ENCODE peak calls at places on chromosome X, in ten cellular contexts. K is uterus, D is fibroblast of mammary gland, P is A549, I is tibial artery, W is H1, H is lung, Y is fibroblast of lung, Z is HL-60, V is right lobe of liver. M is an unnamed sample.

GRCh38 chrX:56968980-56969379 is 26.4 kb downstream of the SPIN3 start:
- DNase-seq in W (no peak), H (no peak), K (no peak), Y (peak), D (no peak), P (no peak), Z (no peak), I (no peak), V (no peak), M (no peak)

GRCh38 chrX:130531066-130531465 is 129.3 kb downstream of the RBMX2 start:
- DNase-seq in H (no peak), P (no peak), D (no peak), V (no peak), I (no peak), Z (no peak), K (no peak), Y (no peak), W (no peak), M (no peak)

GRCh38 chrX:13051529-13052172 is 7.2 kb upstream of the FAM9C start:
- DNase-seq in P (no peak), V (no peak), W (no peak), Z (no peak), I (no peak), K (no peak), H (no peak), Y (peak), D (no peak), M (no peak)

GRCh38 chrX:153913701-153914100 is 9.2 kb downstream of the AVPR2 start:
- DNase-seq in H (no peak), V (no peak), W (no peak), I (no peak), D (no peak), P (no peak), Z (no peak), Y (no peak), K (no peak), M (no peak)

GRCh38 chrX:151713859-151714258 is 2.0 kb upstream of the FATE1 start:
- DNase-seq in D (no peak), Z (no peak), V (peak), H (no peak), P (peak), W (peak), I (no peak), K (no peak), Y (peak), M (peak)

GRCh38 chrX:107398115-107398514 is 51.3 kb upstream of the FRMPD3 start:
- DNase-seq in P (no peak), W (no peak), K (no peak), H (no peak), Y (no peak), I (peak), V (no peak), Z (no peak), D (no peak), M (no peak)

GRCh38 chrX:153865685-153866084 is 20.3 kb downstream of the L1CAM start:
- DNase-seq in D (no peak), P (no peak), Z (no peak), V (no peak), K (no peak), I (no peak), W (no peak), H (no peak), Y (no peak), M (no peak)

GRCh38 chrX:132219343-132219768 is at the start of gene RAP2C:
- DNase-seq in Z (no peak), Y (peak), W (peak), V (peak), D (peak), K (peak), I (peak), H (peak), P (peak), M (peak)

GRCh38 chrX:48516285-48516684 is 5.3 kb upstream of the EBP start:
- DNase-seq in I (no peak), V (no peak), Y (no peak), K (no peak), H (no peak), W (no peak), D (no peak), Z (no peak), P (no peak), M (no peak)

GRCh38 chrX:12824944-12825343 is 33.7 kb downstream of the PRPS2 start:
- DNase-seq in K (no peak), V (no peak), W (no peak), H (no peak), D (peak), I (no peak), Y (no peak), Z (no peak), P (peak), M (no peak)

GRCh38 chrX:2664497-2664896 is 26.6 kb upstream of the CD99 start:
- DNase-seq in K (peak), Z (no peak), Y (peak), H (no peak), V (no peak), D (peak), I (no peak), W (no peak), P (no peak), M (no peak)

GRCh38 chrX:98422530-98422929 is 1538.8 kb downstream of the RPA4 start:
- DNase-seq in I (no peak), D (no peak), P (no peak), K (no peak), Z (no peak), W (no peak), Y (no peak), H (no peak), V (no peak), M (no peak)

GRCh38 chrX:34877451-34877850 is 65.1 kb upstream of the FAM47B start:
- DNase-seq in H (no peak), D (peak), W (no peak), Y (peak), P (no peak), V (no peak), Z (no peak), I (no peak), K (no peak), M (no peak)

GRCh38 chrX:68889244-68889643 is 60.4 kb downstream of the EFNB1 start:
- DNase-seq in Z (no peak), V (no peak), P (no peak), I (no peak), K (no peak), Y (no peak), H (no peak), D (no peak), W (no peak), M (no peak)

GRCh38 chrX:100870527-100870926 is 3.6 kb downstream of the NOX1 start:
- DNase-seq in V (no peak), Y (no peak), K (no peak), I (no peak), Z (no peak), D (no peak), P (peak), W (no peak), H (no peak), M (no peak)

GRCh38 chrX:44842555-44843317 is 1.1 kb upstream of the DUSP21 start:
- DNase-seq in Z (no peak), P (no peak), D (no peak), K (no peak), Y (peak), W (no peak), H (no peak), I (no peak), V (no peak), M (no peak)

GRCh38 chrX:39309018-39309620 is 507.9 kb downstream of the MID1IP1 start:
- DNase-seq in D (peak), P (peak), I (no peak), H (no peak), K (peak), Y (peak), W (no peak), V (no peak), Z (peak), M (no peak)

GRCh38 chrX:126655061-126655460 is 102.4 kb upstream of the DCAF12L1 start:
- DNase-seq in Y (no peak), H (no peak), I (no peak), D (no peak), W (no peak), V (no peak), Z (no peak), P (no peak), K (no peak), M (no peak)

GRCh38 chrX:44312421-44312820 is 31.1 kb downstream of the EFHC2 start:
- DNase-seq in Z (no peak), W (no peak), P (no peak), H (no peak), I (no peak), V (no peak), Y (no peak), K (no peak), D (no peak), M (no peak)

GRCh38 chrX:54484666-54485065 is 11.4 kb downstream of the FGD1 start:
- DNase-seq in W (no peak), D (no peak), H (no peak), P (no peak), K (no peak), I (no peak), Y (no peak), Z (no peak), V (no peak), M (no peak)

GRCh38 chrX:131778269-131779218 is 234.7 kb downstream of the OR13H1 start:
- DNase-seq in V (peak), H (peak), Z (no peak), I (no peak), W (no peak), P (peak), Y (peak), D (peak), K (peak), M (no peak)

GRCh38 chrX:124736553-124737240 is 390.3 kb downstream of the SH2D1A start:
- DNase-seq in Z (no peak), W (peak), D (no peak), K (no peak), Y (no peak), H (no peak), V (no peak), I (no peak), P (no peak), M (peak)

GRCh38 chrX:40086569-40087335 is 11.0 kb downstream of the BCOR start:
- DNase-seq in W (no peak), V (peak), D (no peak), P (no peak), Z (no peak), K (no peak), I (no peak), Y (peak), H (no peak), M (no peak)

DNA sequence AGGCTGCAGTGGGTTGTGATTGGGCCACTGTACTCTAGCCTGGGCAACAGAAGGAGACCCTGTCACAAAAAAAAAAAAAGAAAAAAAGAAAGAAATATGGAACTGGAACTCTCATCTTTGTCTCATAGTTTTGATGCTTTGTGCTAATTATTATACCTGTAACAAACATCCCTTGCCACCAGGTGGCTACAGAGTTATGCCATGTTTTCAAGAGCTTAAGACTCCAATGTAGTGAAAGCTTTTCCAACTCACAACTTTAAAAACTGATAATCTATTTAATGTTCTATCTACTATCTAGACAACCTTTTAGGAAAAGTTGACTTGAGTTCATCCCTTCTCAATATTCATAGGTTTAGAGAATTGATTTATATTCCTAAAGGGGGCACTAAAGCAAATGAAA is 42.4 kb downstream of the HTR2C start:
- DNase-seq in V (no peak), K (no peak), H (no peak), Y (peak), P (peak), W (no peak), I (no peak), D (peak), Z (no peak), M (no peak)
- TF ChIP-seq CTCF in V (peak), K (no peak), H (no peak), Y (peak), P (peak), W (no peak), I (peak), D (peak), Z (no peak), M (peak)

GRCh38 chrX:150543230-150544155 is 24.9 kb upstream of the MTM1 start:
- DNase-seq in Z (no peak), H (no peak), D (no peak), W (no peak), K (no peak), V (no peak), I (no peak), Y (no peak), P (no peak), M (no peak)
- TF ChIP-seq CTCF in Z (no peak), H (no peak), D (no peak), W (no peak), K (no peak), V (no peak), I (no peak), Y (no peak), P (no peak), M (no peak)

GRCh38 chrX:7252013-7252610 is 104.2 kb upstream of the PUDP start:
- DNase-seq in I (no peak), P (no peak), W (no peak), H (peak), Y (no peak), Z (peak), V (peak), K (no peak), D (no peak), M (no peak)
- TF ChIP-seq CTCF in I (no peak), P (no peak), W (no peak), H (no peak), Y (no peak), Z (no peak), V (no peak), K (no peak), D (no peak), M (no peak)

DNA sequence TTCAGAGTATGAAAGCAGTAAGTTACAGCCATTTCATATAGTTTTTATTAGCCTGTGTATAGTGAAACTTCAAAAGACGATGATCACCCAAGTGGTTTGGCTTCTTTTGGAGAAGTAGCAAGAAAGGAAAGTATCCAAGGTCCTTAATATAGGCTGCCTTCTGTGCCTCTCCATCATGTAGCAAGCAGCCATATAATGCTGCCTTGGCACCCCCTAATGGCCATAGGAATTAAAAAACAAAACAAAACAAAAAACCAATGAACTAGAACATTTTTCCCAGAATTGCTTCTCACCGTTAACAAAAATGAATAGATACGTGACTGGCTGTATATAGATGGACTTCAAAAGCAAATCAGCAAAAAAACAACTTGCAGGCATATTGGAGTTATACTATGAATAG is 18.9 kb downstream of the LAMP2 start:
- DNase-seq in W (no peak), Y (no peak), D (no peak), Z (no peak), H (no peak), I (no peak), V (no peak), P (peak), K (no peak), M (no peak)
- TF ChIP-seq CTCF in W (no peak), Y (peak), D (peak), Z (no peak), H (no peak), I (no peak), V (peak), P (peak), K (no peak), M (no peak)

M was measured in endothelial cell.